ENCODE peak calls at places on chromosomes 3 and 15, in six cellular contexts. One of them, this sample, is unnamed.

GRCh38 chr15:97995192-97995591 is 34.7 kb downstream of the ARRDC4 start:
- DNase-seq in germinal center: no peak
- DNase-seq in endothelial cell of umbilical vein: no peak
- DNase-seq in midbrain: no peak
- DNase-seq in WERI-Rb-1: no peak
- DNase-seq in activated T-cell treated with anti-CD3 and anti-CD28 coated beads, Interleukin-2, amount 50 U/mL, for 72 hours: no peak
- DNase-seq in this sample: no peak

GRCh38 chr3:127159547-127159946 is 33.4 kb upstream of the PRR23E start:
- DNase-seq in midbrain: no peak
- DNase-seq in germinal center: no peak
- DNase-seq in activated T-cell treated with anti-CD3 and anti-CD28 coated beads, Interleukin-2, amount 50 U/mL, for 72 hours: no peak
- DNase-seq in WERI-Rb-1: peak; percentile 91
- DNase-seq in endothelial cell of umbilical vein: no peak
- DNase-seq in this sample: no peak

GRCh38 chr15:99708563-99708962 is 24.7 kb downstream of the LYSMD4 start:
- DNase-seq in activated T-cell treated with anti-CD3 and anti-CD28 coated beads, Interleukin-2, amount 50 U/mL, for 72 hours: no peak
- DNase-seq in WERI-Rb-1: no peak
- DNase-seq in endothelial cell of umbilical vein: peak; percentile 93
- DNase-seq in midbrain: no peak
- DNase-seq in germinal center: no peak
- DNase-seq in this sample: no peak

GRCh38 chr3:157127831-157128767 is 31.8 kb downstream of the CCNL1 start:
- DNase-seq in endothelial cell of umbilical vein: peak; percentile 60
- DNase-seq in germinal center: no peak
- DNase-seq in activated T-cell treated with anti-CD3 and anti-CD28 coated beads, Interleukin-2, amount 50 U/mL, for 72 hours: peak; percentile 90
- DNase-seq in WERI-Rb-1: peak; percentile 37
- DNase-seq in midbrain: no peak
- DNase-seq in this sample: peak; percentile 79

GRCh38 chr15:74869726-74870407 is 3.3 kb downstream of the SCAMP2 start:
- DNase-seq in activated T-cell treated with anti-CD3 and anti-CD28 coated beads, Interleukin-2, amount 50 U/mL, for 72 hours: peak; percentile 67
- DNase-seq in germinal center: peak; percentile 60
- DNase-seq in WERI-Rb-1: no peak
- DNase-seq in endothelial cell of umbilical vein: peak; percentile 43
- DNase-seq in midbrain: peak; percentile 43
- DNase-seq in this sample: peak; percentile 63

GRCh38 chr3:133606902-133607301 is 33.4 kb downstream of the CDV3 start:
- DNase-seq in activated T-cell treated with anti-CD3 and anti-CD28 coated beads, Interleukin-2, amount 50 U/mL, for 72 hours: no peak
- DNase-seq in midbrain: no peak
- DNase-seq in WERI-Rb-1: no peak
- DNase-seq in endothelial cell of umbilical vein: no peak
- DNase-seq in germinal center: no peak
- DNase-seq in this sample: no peak

GRCh38 chr3:188683032-188683491 is 488.7 kb upstream of the TPRG1 start:
- DNase-seq in activated T-cell treated with anti-CD3 and anti-CD28 coated beads, Interleukin-2, amount 50 U/mL, for 72 hours: peak; percentile 45
- DNase-seq in WERI-Rb-1: no peak
- DNase-seq in germinal center: no peak
- DNase-seq in midbrain: no peak
- DNase-seq in endothelial cell of umbilical vein: no peak
- DNase-seq in this sample: peak; percentile 69

GRCh38 chr3:52453496-52454234 is at the start of gene TNNC1:
- DNase-seq in endothelial cell of umbilical vein: no peak
- DNase-seq in WERI-Rb-1: peak; percentile 43
- DNase-seq in activated T-cell treated with anti-CD3 and anti-CD28 coated beads, Interleukin-2, amount 50 U/mL, for 72 hours: no peak
- DNase-seq in midbrain: no peak
- DNase-seq in germinal center: no peak
- DNase-seq in this sample: no peak

GRCh38 chr3:158685151-158685550 is 12.7 kb upstream of the LXN start:
- DNase-seq in WERI-Rb-1: no peak
- DNase-seq in germinal center: no peak
- DNase-seq in activated T-cell treated with anti-CD3 and anti-CD28 coated beads, Interleukin-2, amount 50 U/mL, for 72 hours: no peak
- DNase-seq in midbrain: no peak
- DNase-seq in endothelial cell of umbilical vein: peak; percentile 77
- DNase-seq in this sample: no peak

GRCh38 chr3:67292356-67293225 is 294.5 kb downstream of the KBTBD8 start:
- DNase-seq in midbrain: no peak
- DNase-seq in WERI-Rb-1: no peak
- DNase-seq in endothelial cell of umbilical vein: no peak
- DNase-seq in germinal center: no peak
- DNase-seq in activated T-cell treated with anti-CD3 and anti-CD28 coated beads, Interleukin-2, amount 50 U/mL, for 72 hours: no peak
- DNase-seq in this sample: no peak

GRCh38 chr3:171760475-171760874 is 49.8 kb downstream of the PLD1 start:
- DNase-seq in activated T-cell treated with anti-CD3 and anti-CD28 coated beads, Interleukin-2, amount 50 U/mL, for 72 hours: no peak
- DNase-seq in germinal center: no peak
- DNase-seq in endothelial cell of umbilical vein: no peak
- DNase-seq in midbrain: no peak
- DNase-seq in WERI-Rb-1: no peak
- DNase-seq in this sample: no peak

GRCh38 chr3:22450785-22451400 is 699.9 kb upstream of the ZNF385D start:
- DNase-seq in WERI-Rb-1: no peak
- DNase-seq in germinal center: no peak
- DNase-seq in midbrain: no peak
- DNase-seq in endothelial cell of umbilical vein: no peak
- DNase-seq in activated T-cell treated with anti-CD3 and anti-CD28 coated beads, Interleukin-2, amount 50 U/mL, for 72 hours: no peak
- DNase-seq in this sample: no peak

GRCh38 chr3:52527039-52527731 is 6.5 kb downstream of the NT5DC2 start:
- DNase-seq in WERI-Rb-1: no peak
- DNase-seq in endothelial cell of umbilical vein: no peak
- DNase-seq in midbrain: no peak
- DNase-seq in activated T-cell treated with anti-CD3 and anti-CD28 coated beads, Interleukin-2, amount 50 U/mL, for 72 hours: no peak
- DNase-seq in germinal center: no peak
- DNase-seq in this sample: no peak

GRCh38 chr15:99427668-99428361 is 138.0 kb upstream of the MEF2A start:
- DNase-seq in endothelial cell of umbilical vein: no peak
- DNase-seq in midbrain: no peak
- DNase-seq in activated T-cell treated with anti-CD3 and anti-CD28 coated beads, Interleukin-2, amount 50 U/mL, for 72 hours: no peak
- DNase-seq in germinal center: no peak
- DNase-seq in WERI-Rb-1: no peak
- DNase-seq in this sample: no peak